ENCODE peak calls at places on chromosomes 1 and 21, in ten cellular contexts. One of them, this sample, is unnamed.

GRCh38 chr21:38803075-38803474 is 2.7 kb upstream of the ETS2 start:
- DNase-seq in HL-60: no peak
- DNase-seq in transverse colon: no peak
- DNase-seq in testis: no peak
- DNase-seq in naive thymus-derived CD4-positive, alpha-beta T cell: no peak
- DNase-seq in ovary: no peak
- DNase-seq in RWPE1: no peak
- DNase-seq in lower lobe of right lung: no peak
- DNase-seq in upper lobe of right lung: no peak
- DNase-seq in astrocyte: no peak
- DNase-seq in this sample: no peak

GRCh38 chr1:213723187-213723586 is 264.6 kb upstream of the PROX1 start:
- DNase-seq in HL-60: no peak
- DNase-seq in transverse colon: no peak
- DNase-seq in testis: no peak
- DNase-seq in naive thymus-derived CD4-positive, alpha-beta T cell: no peak
- DNase-seq in ovary: no peak
- DNase-seq in RWPE1: no peak
- DNase-seq in lower lobe of right lung: no peak
- DNase-seq in upper lobe of right lung: no peak
- DNase-seq in astrocyte: no peak
- DNase-seq in this sample: no peak

GRCh38 chr1:115642168-115643072 is 650 bp downstream of the VANGL1 start:
- DNase-seq in HL-60: peak; percentile 29
- DNase-seq in transverse colon: peak; percentile 69
- DNase-seq in testis: peak; percentile 61
- DNase-seq in naive thymus-derived CD4-positive, alpha-beta T cell: peak; percentile 15
- DNase-seq in ovary: peak; percentile 59
- DNase-seq in RWPE1: peak; percentile 54
- DNase-seq in lower lobe of right lung: peak; percentile 62
- DNase-seq in upper lobe of right lung: peak; percentile 74
- DNase-seq in astrocyte: peak; percentile 32
- DNase-seq in this sample: peak; percentile 36

GRCh38 chr1:230632273-230632873 is 9.9 kb upstream of the COG2 start:
- DNase-seq in HL-60: no peak
- DNase-seq in transverse colon: peak; percentile 22
- DNase-seq in testis: peak; percentile 47
- DNase-seq in naive thymus-derived CD4-positive, alpha-beta T cell: no peak
- DNase-seq in ovary: no peak
- DNase-seq in RWPE1: peak; percentile 37
- DNase-seq in lower lobe of right lung: no peak
- DNase-seq in upper lobe of right lung: no peak
- DNase-seq in astrocyte: no peak
- DNase-seq in this sample: peak; percentile 44

GRCh38 chr1:231160851-231161710 is 777 bp upstream of the TRIM67 start:
- DNase-seq in HL-60: no peak
- DNase-seq in transverse colon: no peak
- DNase-seq in testis: peak; percentile 16
- DNase-seq in naive thymus-derived CD4-positive, alpha-beta T cell: no peak
- DNase-seq in ovary: peak; percentile 34
- DNase-seq in RWPE1: no peak
- DNase-seq in lower lobe of right lung: no peak
- DNase-seq in upper lobe of right lung: no peak
- DNase-seq in astrocyte: no peak
- DNase-seq in this sample: no peak

GRCh38 chr1:93180723-93181613 is at the start of gene CCDC18:
- DNase-seq in HL-60: no peak
- DNase-seq in transverse colon: no peak
- DNase-seq in testis: no peak
- DNase-seq in naive thymus-derived CD4-positive, alpha-beta T cell: no peak
- DNase-seq in ovary: no peak
- DNase-seq in RWPE1: peak; percentile 16
- DNase-seq in lower lobe of right lung: no peak
- DNase-seq in upper lobe of right lung: no peak
- DNase-seq in astrocyte: peak; percentile 41
- DNase-seq in this sample: peak; percentile 42

GRCh38 chr1:230588323-230588746 is 53.9 kb upstream of the COG2 start:
- DNase-seq in HL-60: no peak
- DNase-seq in transverse colon: no peak
- DNase-seq in testis: no peak
- DNase-seq in naive thymus-derived CD4-positive, alpha-beta T cell: no peak
- DNase-seq in ovary: no peak
- DNase-seq in RWPE1: no peak
- DNase-seq in lower lobe of right lung: no peak
- DNase-seq in upper lobe of right lung: no peak
- DNase-seq in astrocyte: no peak
- DNase-seq in this sample: no peak

GRCh38 chr21:39094847-39095525 is 88.3 kb downstream of the PSMG1 start:
- DNase-seq in HL-60: no peak
- DNase-seq in transverse colon: no peak
- DNase-seq in testis: no peak
- DNase-seq in naive thymus-derived CD4-positive, alpha-beta T cell: no peak
- DNase-seq in ovary: no peak
- DNase-seq in RWPE1: no peak
- DNase-seq in lower lobe of right lung: no peak
- DNase-seq in upper lobe of right lung: no peak
- DNase-seq in astrocyte: peak; percentile 96
- DNase-seq in this sample: peak; percentile 97

GRCh38 chr1:58895559-58896135 is 111.8 kb upstream of the JUN start:
- DNase-seq in HL-60: no peak
- DNase-seq in transverse colon: no peak
- DNase-seq in testis: no peak
- DNase-seq in naive thymus-derived CD4-positive, alpha-beta T cell: no peak
- DNase-seq in ovary: no peak
- DNase-seq in RWPE1: no peak
- DNase-seq in lower lobe of right lung: peak; percentile 57
- DNase-seq in upper lobe of right lung: no peak
- DNase-seq in astrocyte: no peak
- DNase-seq in this sample: no peak

GRCh38 chr1:38193040-38193439 is 146.4 kb upstream of the POU3F1 start:
- DNase-seq in HL-60: no peak
- DNase-seq in transverse colon: no peak
- DNase-seq in testis: no peak
- DNase-seq in naive thymus-derived CD4-positive, alpha-beta T cell: no peak
- DNase-seq in ovary: no peak
- DNase-seq in RWPE1: no peak
- DNase-seq in lower lobe of right lung: no peak
- DNase-seq in upper lobe of right lung: no peak
- DNase-seq in astrocyte: no peak
- DNase-seq in this sample: no peak

GRCh38 chr1:38197566-38197965 is 151.0 kb upstream of the POU3F1 start:
- DNase-seq in HL-60: no peak
- DNase-seq in transverse colon: no peak
- DNase-seq in testis: no peak
- DNase-seq in naive thymus-derived CD4-positive, alpha-beta T cell: no peak
- DNase-seq in ovary: no peak
- DNase-seq in RWPE1: no peak
- DNase-seq in lower lobe of right lung: no peak
- DNase-seq in upper lobe of right lung: no peak
- DNase-seq in astrocyte: no peak
- DNase-seq in this sample: no peak

GRCh38 chr1:38194486-38194885 is 147.9 kb upstream of the POU3F1 start:
- DNase-seq in HL-60: no peak
- DNase-seq in transverse colon: no peak
- DNase-seq in testis: no peak
- DNase-seq in naive thymus-derived CD4-positive, alpha-beta T cell: no peak
- DNase-seq in ovary: no peak
- DNase-seq in RWPE1: no peak
- DNase-seq in lower lobe of right lung: peak; percentile 91
- DNase-seq in upper lobe of right lung: peak; percentile 93
- DNase-seq in astrocyte: no peak
- DNase-seq in this sample: no peak

GRCh38 chr1:38198099-38198498 is 151.5 kb upstream of the POU3F1 start:
- DNase-seq in HL-60: no peak
- DNase-seq in transverse colon: no peak
- DNase-seq in testis: no peak
- DNase-seq in naive thymus-derived CD4-positive, alpha-beta T cell: no peak
- DNase-seq in ovary: no peak
- DNase-seq in RWPE1: no peak
- DNase-seq in lower lobe of right lung: no peak
- DNase-seq in upper lobe of right lung: no peak
- DNase-seq in astrocyte: no peak
- DNase-seq in this sample: no peak
- H3K27ac ChIP-seq in HL-60: no peak overlapping the region
- H3K27ac ChIP-seq in transverse colon: no peak overlapping the region
- H3K27ac ChIP-seq in testis: no peak overlapping the region
- H3K27ac ChIP-seq in naive thymus-derived CD4-positive, alpha-beta T cell: no peak overlapping the region
- H3K27ac ChIP-seq in ovary: no peak overlapping the region
- H3K27ac ChIP-seq in RWPE1: no peak overlapping the region
- H3K27ac ChIP-seq in lower lobe of right lung: no peak overlapping the region
- H3K27ac ChIP-seq in upper lobe of right lung: no peak overlapping the region
- H3K27ac ChIP-seq in astrocyte: no peak overlapping the region
- H3K27ac ChIP-seq in this sample: no peak overlapping the region

DNA sequence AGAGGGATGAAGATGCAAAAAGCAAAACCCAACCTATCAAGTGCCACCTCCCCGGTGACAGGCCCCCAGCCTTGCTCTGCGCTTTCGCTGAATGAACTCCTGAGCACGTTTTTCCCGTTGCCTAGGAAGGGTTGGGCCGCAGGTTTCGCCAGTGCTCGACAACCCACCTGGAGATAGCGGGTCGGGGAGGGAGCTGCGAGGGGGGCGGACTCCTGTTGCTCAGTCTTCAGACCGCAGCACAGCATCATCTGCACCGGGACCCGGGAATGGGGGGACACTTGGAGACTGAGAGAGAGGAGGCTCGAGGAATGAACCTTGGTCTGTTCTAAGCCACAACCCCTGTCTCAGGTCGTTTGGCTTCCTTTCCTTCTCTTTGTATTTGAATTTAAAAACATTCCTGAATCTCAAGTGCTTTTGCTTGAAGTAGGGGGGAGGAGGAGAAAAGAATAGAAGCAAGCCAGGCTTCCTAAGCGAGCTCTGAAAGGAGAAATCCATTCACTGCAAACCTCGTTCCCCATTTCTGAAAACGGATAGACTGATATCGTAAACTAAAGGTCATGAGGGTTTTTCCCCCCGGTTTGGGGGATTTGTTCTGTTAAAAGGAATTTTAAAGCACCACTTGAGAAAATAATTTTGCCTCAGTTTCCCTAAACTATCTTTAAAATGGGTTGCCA is 1.2 kb downstream of the AK5 start:
- DNase-seq in HL-60: no peak
- DNase-seq in transverse colon: no peak
- DNase-seq in testis: no peak
- DNase-seq in naive thymus-derived CD4-positive, alpha-beta T cell: peak; percentile 9
- DNase-seq in ovary: no peak
- DNase-seq in RWPE1: no peak
- DNase-seq in lower lobe of right lung: no peak
- DNase-seq in upper lobe of right lung: no peak
- DNase-seq in astrocyte: peak; percentile 3
- DNase-seq in this sample: peak; percentile 15
- H3K27ac ChIP-seq in HL-60: no peak overlapping the region
- H3K27ac ChIP-seq in transverse colon: no peak overlapping the region
- H3K27ac ChIP-seq in testis: no peak overlapping the region
- H3K27ac ChIP-seq in naive thymus-derived CD4-positive, alpha-beta T cell: peak overlapping the region; percentile 67
- H3K27ac ChIP-seq in ovary: no peak overlapping the region
- H3K27ac ChIP-seq in RWPE1: no peak overlapping the region
- H3K27ac ChIP-seq in lower lobe of right lung: no peak overlapping the region
- H3K27ac ChIP-seq in upper lobe of right lung: no peak overlapping the region
- H3K27ac ChIP-seq in astrocyte: no peak overlapping the region
- H3K27ac ChIP-seq in this sample: no peak overlapping the region

GRCh38 chr1:156677616-156678596 is 699 bp upstream of the NES start:
- DNase-seq in HL-60: no peak
- DNase-seq in transverse colon: peak; percentile 56
- DNase-seq in testis: peak; percentile 79
- DNase-seq in naive thymus-derived CD4-positive, alpha-beta T cell: no peak
- DNase-seq in ovary: peak; percentile 74
- DNase-seq in RWPE1: peak; percentile 69
- DNase-seq in lower lobe of right lung: peak; percentile 62
- DNase-seq in upper lobe of right lung: no peak
- DNase-seq in astrocyte: peak; percentile 71
- DNase-seq in this sample: peak; percentile 88
- H3K27ac ChIP-seq in HL-60: no peak overlapping the region
- H3K27ac ChIP-seq in transverse colon: peak overlapping the region; percentile 79
- H3K27ac ChIP-seq in testis: no peak overlapping the region
- H3K27ac ChIP-seq in naive thymus-derived CD4-positive, alpha-beta T cell: no peak overlapping the region
- H3K27ac ChIP-seq in ovary: no peak overlapping the region
- H3K27ac ChIP-seq in RWPE1: no peak overlapping the region
- H3K27ac ChIP-seq in lower lobe of right lung: peak overlapping the region; percentile 82
- H3K27ac ChIP-seq in upper lobe of right lung: peak overlapping the region; percentile 48
- H3K27ac ChIP-seq in astrocyte: no peak overlapping the region
- H3K27ac ChIP-seq in this sample: peak overlapping the region; percentile 84

GRCh38 chr1:27970401-27970800 is 10.6 kb downstream of the XKR8 start:
- DNase-seq in HL-60: no peak
- DNase-seq in transverse colon: no peak
- DNase-seq in testis: no peak
- DNase-seq in naive thymus-derived CD4-positive, alpha-beta T cell: no peak
- DNase-seq in ovary: no peak
- DNase-seq in RWPE1: no peak
- DNase-seq in lower lobe of right lung: no peak
- DNase-seq in upper lobe of right lung: no peak
- DNase-seq in astrocyte: peak; percentile 91
- DNase-seq in this sample: peak; percentile 78
- H3K27ac ChIP-seq in HL-60: no peak overlapping the region
- H3K27ac ChIP-seq in transverse colon: no peak overlapping the region
- H3K27ac ChIP-seq in testis: no peak overlapping the region
- H3K27ac ChIP-seq in naive thymus-derived CD4-positive, alpha-beta T cell: peak overlapping the region; percentile 23
- H3K27ac ChIP-seq in ovary: no peak overlapping the region
- H3K27ac ChIP-seq in RWPE1: no peak overlapping the region
- H3K27ac ChIP-seq in lower lobe of right lung: no peak overlapping the region
- H3K27ac ChIP-seq in upper lobe of right lung: peak overlapping the region; percentile 9
- H3K27ac ChIP-seq in astrocyte: peak overlapping the region; percentile 46
- H3K27ac ChIP-seq in this sample: no peak overlapping the region

DNA sequence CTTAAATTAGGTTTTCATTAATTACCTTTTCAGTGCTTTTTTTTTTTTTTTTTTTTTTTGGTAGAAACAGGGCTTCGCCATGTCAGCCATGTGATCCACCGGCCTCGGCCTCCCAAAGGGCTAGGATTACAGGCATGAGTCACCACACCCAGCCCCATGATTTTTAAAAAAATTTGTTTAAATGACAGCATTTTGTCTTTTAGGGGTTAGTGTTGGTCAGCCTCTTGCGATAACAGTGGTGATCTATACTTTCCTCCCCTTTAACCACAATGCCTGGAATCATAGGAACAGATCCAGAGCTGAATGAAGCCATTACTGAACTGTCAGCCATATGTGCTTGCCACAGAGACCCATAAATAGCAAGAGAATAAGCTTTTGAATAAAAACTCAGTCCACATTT is 73.9 kb downstream of the CACHD1 start:
- DNase-seq in HL-60: no peak
- DNase-seq in transverse colon: no peak
- DNase-seq in testis: no peak
- DNase-seq in naive thymus-derived CD4-positive, alpha-beta T cell: no peak
- DNase-seq in ovary: no peak
- DNase-seq in RWPE1: no peak
- DNase-seq in lower lobe of right lung: no peak
- DNase-seq in upper lobe of right lung: no peak
- DNase-seq in astrocyte: peak; percentile 47
- DNase-seq in this sample: no peak
- H3K27ac ChIP-seq in HL-60: no peak overlapping the region
- H3K27ac ChIP-seq in transverse colon: no peak overlapping the region
- H3K27ac ChIP-seq in testis: no peak overlapping the region
- H3K27ac ChIP-seq in naive thymus-derived CD4-positive, alpha-beta T cell: no peak overlapping the region
- H3K27ac ChIP-seq in ovary: no peak overlapping the region
- H3K27ac ChIP-seq in RWPE1: no peak overlapping the region
- H3K27ac ChIP-seq in lower lobe of right lung: no peak overlapping the region
- H3K27ac ChIP-seq in upper lobe of right lung: no peak overlapping the region
- H3K27ac ChIP-seq in astrocyte: no peak overlapping the region
- H3K27ac ChIP-seq in this sample: no peak overlapping the region

GRCh38 chr1:200075938-200076546 is 48.5 kb downstream of the NR5A2 start:
- DNase-seq in HL-60: no peak
- DNase-seq in transverse colon: no peak
- DNase-seq in testis: peak; percentile 85
- DNase-seq in naive thymus-derived CD4-positive, alpha-beta T cell: no peak
- DNase-seq in ovary: no peak
- DNase-seq in RWPE1: peak; percentile 55
- DNase-seq in lower lobe of right lung: no peak
- DNase-seq in upper lobe of right lung: no peak
- DNase-seq in astrocyte: peak; percentile 85
- DNase-seq in this sample: peak; percentile 93
- H3K27ac ChIP-seq in HL-60: no peak overlapping the region
- H3K27ac ChIP-seq in transverse colon: no peak overlapping the region
- H3K27ac ChIP-seq in testis: no peak overlapping the region
- H3K27ac ChIP-seq in naive thymus-derived CD4-positive, alpha-beta T cell: no peak overlapping the region
- H3K27ac ChIP-seq in ovary: no peak overlapping the region
- H3K27ac ChIP-seq in RWPE1: no peak overlapping the region
- H3K27ac ChIP-seq in lower lobe of right lung: peak overlapping the region; percentile 27
- H3K27ac ChIP-seq in upper lobe of right lung: no peak overlapping the region
- H3K27ac ChIP-seq in astrocyte: no peak overlapping the region
- H3K27ac ChIP-seq in this sample: no peak overlapping the region